ENCODE peak calls at places on chromosomes 3 and 15, in nine cellular contexts. U is astrocyte of the spinal cord, L is prostate gland, W is left ventricle myocardium inferior, S is GM23338, C is AG10803, T is breast epithelium, N is cardiac fibroblast, R is lower leg skin. V is an unnamed sample.

GRCh38 chr3:11244131-11244677 is 28.0 kb upstream of the ATG7 start:
- DNase-seq in N (peak), C (peak), U (peak), L (no peak), W (no peak), R (no peak), T (no peak), S (peak), V (no peak)

GRCh38 chr3:154559623-154560022 is 129.6 kb upstream of the GPR149 start:
- DNase-seq in W (no peak), L (no peak), N (no peak), T (no peak), U (no peak), R (no peak), S (peak), C (no peak), V (no peak)

GRCh38 chr3:194573680-194574437 is 59.4 kb downstream of the TMEM44 start:
- DNase-seq in C (peak), S (peak), T (no peak), N (peak), L (no peak), U (no peak), R (no peak), W (no peak), V (no peak)

GRCh38 chr3:49912787-49913375 is 9.2 kb upstream of the MST1R start:
- DNase-seq in C (no peak), N (no peak), L (no peak), W (no peak), U (no peak), R (no peak), T (no peak), S (no peak), V (no peak)

GRCh38 chr15:74127954-74128784 is 2.2 kb upstream of the ISLR2 start:
- DNase-seq in S (peak), W (no peak), U (no peak), R (peak), T (no peak), L (no peak), N (peak), C (no peak), V (no peak)

GRCh38 chr15:75834011-75834410 is 9.2 kb upstream of the UBE2Q2 start:
- DNase-seq in T (no peak), C (no peak), S (no peak), N (no peak), L (no peak), W (no peak), U (no peak), R (no peak), V (no peak)

GRCh38 chr3:152269423-152270144 is 855 bp downstream of the MBNL1 start:
- DNase-seq in N (peak), U (peak), R (peak), W (no peak), T (peak), L (peak), S (peak), C (peak), V (peak)

GRCh38 chr3:28575748-28576589 is 227.3 kb upstream of the AZI2 start:
- DNase-seq in T (no peak), L (peak), S (peak), C (peak), N (peak), R (peak), W (peak), U (no peak), V (peak)

GRCh38 chr3:157104928-157105652 is 54.9 kb downstream of the CCNL1 start:
- DNase-seq in R (no peak), S (peak), U (no peak), L (no peak), C (no peak), T (no peak), W (no peak), N (no peak), V (no peak)

GRCh38 chr3:136195258-136196063 is 674 bp downstream of the MSL2 start:
- DNase-seq in N (peak), C (peak), S (peak), T (peak), W (peak), U (peak), R (peak), L (peak), V (peak)

GRCh38 chr15:99409097-99409473 is 156.7 kb upstream of the MEF2A start:
- DNase-seq in C (peak), U (peak), L (peak), R (peak), S (peak), W (peak), T (peak), N (peak), V (peak)

GRCh38 chr15:83565553-83566159 is 88.3 kb upstream of the ADAMTSL3 start:
- DNase-seq in R (no peak), N (peak), L (no peak), T (no peak), S (peak), C (peak), W (no peak), U (peak), V (no peak)

GRCh38 chr3:7288133-7288532 is 427.2 kb downstream of the GRM7 start:
- DNase-seq in S (no peak), C (no peak), T (no peak), U (no peak), N (no peak), R (no peak), W (no peak), L (no peak), V (no peak)

GRCh38 chr3:7280318-7280717 is 419.4 kb downstream of the GRM7 start:
- DNase-seq in N (no peak), U (no peak), L (no peak), R (no peak), S (no peak), T (no peak), W (no peak), C (no peak), V (no peak)

GRCh38 chr3:7285502-7285901 is 424.6 kb downstream of the GRM7 start:
- DNase-seq in W (no peak), R (no peak), T (no peak), N (peak), C (no peak), U (no peak), S (peak), L (no peak), V (no peak)

GRCh38 chr3:7282988-7283387 is 422.1 kb downstream of the GRM7 start:
- DNase-seq in C (no peak), S (no peak), W (no peak), R (no peak), N (no peak), U (peak), L (no peak), T (no peak), V (no peak)
- H3K4me3 ChIP-seq in C (no peak), S (no peak), W (no peak), R (no peak), N (no peak), U (no peak), L (no peak), T (no peak), V (no peak)

GRCh38 chr3:16316847-16317560 is 52.0 kb downstream of the OXNAD1 start:
- DNase-seq in T (no peak), W (no peak), U (no peak), C (no peak), S (no peak), L (no peak), R (no peak), N (no peak), V (no peak)
- TF ChIP-seq CTCF in T (no peak), W (no peak), U (no peak), C (no peak), S (no peak), L (no peak), R (no peak), N (no peak), V (no peak)

DNA sequence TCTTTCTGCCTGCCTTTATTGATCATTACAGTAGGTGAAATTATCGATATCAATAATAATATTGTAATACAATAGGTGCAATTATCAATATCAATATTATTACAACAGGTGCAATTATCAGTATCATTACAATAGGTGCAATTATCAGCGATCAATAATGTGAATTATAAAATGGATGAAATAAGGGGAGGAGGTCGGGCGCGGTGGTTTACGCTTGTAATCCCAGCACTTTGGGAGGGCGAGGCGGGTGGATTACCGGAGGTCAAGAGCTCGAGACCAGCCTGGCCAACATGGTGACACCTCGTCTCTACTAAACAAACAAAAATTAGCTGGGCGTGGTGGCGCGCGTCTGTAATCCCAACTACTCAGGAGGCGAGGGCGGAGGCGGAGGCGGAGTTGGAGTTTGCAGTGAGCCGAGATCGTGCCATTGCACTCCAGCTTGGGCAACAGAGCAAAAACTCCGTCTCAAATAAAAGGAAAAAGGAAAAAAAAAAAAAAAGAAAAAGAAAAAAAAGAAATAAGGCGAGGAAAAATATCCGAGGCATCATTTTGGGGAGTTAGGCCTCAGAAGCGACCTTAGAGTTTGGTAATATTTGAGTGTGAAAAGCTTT is 611 bp upstream of the BNIP2 start:
- DNase-seq in R (peak), W (peak), T (peak), N (peak), U (peak), L (peak), C (peak), S (peak), V (peak)
- H3K4me3 ChIP-seq in R (peak), W (peak), T (peak), N (peak), U (peak), L (peak), C (peak), S (peak), V (peak)

DNA sequence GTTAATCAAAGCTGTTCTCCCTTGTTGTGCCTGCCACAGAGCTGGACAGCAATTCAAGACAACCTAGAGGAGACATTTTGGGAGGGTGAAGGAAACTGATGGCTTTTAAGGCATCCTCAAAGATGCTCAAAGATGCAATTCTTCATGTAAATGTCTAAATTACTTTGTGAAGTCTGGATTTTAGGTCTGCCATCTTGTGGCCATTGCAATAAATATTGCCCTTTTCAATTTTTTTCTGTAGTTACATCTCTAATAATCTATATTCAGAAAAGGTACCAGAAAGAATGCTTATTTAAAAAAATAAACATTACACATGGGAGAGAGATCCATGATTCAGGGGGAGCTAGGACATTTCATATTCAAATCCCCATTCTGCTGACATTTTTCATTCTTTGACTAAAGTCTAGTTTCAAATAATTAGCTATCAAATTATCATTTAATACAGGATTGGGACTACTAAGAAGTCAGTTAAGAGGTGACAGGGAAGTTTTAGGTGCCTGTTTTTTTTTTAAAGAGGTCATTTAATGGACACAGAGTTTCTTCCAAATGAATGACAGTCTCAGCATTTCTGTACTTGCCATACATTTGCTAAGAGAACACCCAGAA is 259.8 kb upstream of the WNT5A start:
- DNase-seq in L (no peak), S (no peak), T (no peak), U (peak), R (no peak), N (peak), C (peak), W (no peak), V (no peak)
- TF ChIP-seq CTCF in L (peak), S (peak), T (peak), U (peak), R (no peak), N (peak), C (peak), W (peak), V (no peak)

GRCh38 chr3:52218026-52218425 is 7.4 kb downstream of the TLR9 start:
- DNase-seq in R (no peak), L (no peak), W (no peak), T (no peak), C (no peak), N (no peak), U (no peak), S (no peak), V (no peak)

GRCh38 chr3:52217409-52217805 is 8.0 kb downstream of the TLR9 start:
- DNase-seq in W (no peak), U (no peak), R (no peak), C (no peak), T (no peak), S (no peak), N (no peak), L (no peak), V (no peak)

GRCh38 chr3:52216585-52217408 is 8.6 kb downstream of the TLR9 start:
- DNase-seq in T (peak), N (peak), L (peak), W (peak), U (peak), C (peak), S (no peak), R (peak), V (peak)

GRCh38 chr3:52218953-52219650 is 6.3 kb downstream of the TLR9 start:
- DNase-seq in R (no peak), T (peak), N (peak), S (no peak), C (no peak), W (no peak), U (no peak), L (peak), V (no peak)

GRCh38 chr3:52218454-52218853 is 7.0 kb downstream of the TLR9 start:
- DNase-seq in T (no peak), W (peak), S (no peak), N (no peak), C (no peak), U (no peak), R (no peak), L (no peak), V (no peak)
- H3K4me3 ChIP-seq in T (no peak), W (peak), S (no peak), N (no peak), C (no peak), U (no peak), R (no peak), L (no peak), V (peak)